ENCODE peak calls at places on chromosome 1, in eight cellular contexts. H is NCI-H1092; G is activated T-cell treated with anti-CD3 and anti-CD28 coated beads, Interleukin-2, amount 50 U/mL, for 72 hours; Z is stimulated activated CD4-positive, alpha-beta T cell treated with anti-CD3 and anti-CD28 coated beads, Interleukin-1b, Interleukin-23, amount 100 ng/mL, for 1 hour; M is ACHN; I is anterior cingulate cortex; C is OCI-LY7; V is thoracic aorta. Y is an unnamed sample.

GRCh38 chr1:92902406-92902744 is 58.9 kb downstream of the DIPK1A start:
- DNase-seq in G (no peak), I (no peak), M (no peak), Z (no peak), C (no peak), V (no peak), H (no peak), Y (no peak)

GRCh38 chr1:171142451-171143121 is 42.5 kb upstream of the FMO2 start:
- DNase-seq in M (no peak), I (no peak), H (peak; percentile 43), Z (no peak), C (no peak), G (no peak), V (no peak), Y (no peak)

GRCh38 chr1:184060316-184060715 is 8.8 kb downstream of the TSEN15 start:
- DNase-seq in G (no peak), Z (no peak), M (no peak), I (no peak), V (no peak), C (no peak), H (no peak), Y (no peak)

GRCh38 chr1:161949543-161949942 is 74.1 kb downstream of the OLFML2B start:
- DNase-seq in M (no peak), I (no peak), C (no peak), H (no peak), G (no peak), Z (no peak), V (no peak), Y (no peak)

GRCh38 chr1:238916828-238917227 is 469.5 kb upstream of the CHRM3 start:
- DNase-seq in C (no peak), G (no peak), V (no peak), I (no peak), H (no peak), M (no peak), Z (no peak), Y (no peak)

GRCh38 chr1:176546825-176547224 is 83.8 kb downstream of the PAPPA2 start:
- DNase-seq in Z (no peak), G (no peak), I (no peak), H (no peak), C (no peak), M (no peak), V (no peak), Y (no peak)

GRCh38 chr1:89603651-89604413 is 29.1 kb upstream of the LRRC8C start:
- DNase-seq in Z (no peak), C (no peak), H (no peak), M (no peak), G (peak; percentile 47), I (no peak), V (no peak), Y (peak; percentile 46)

GRCh38 chr1:234756066-234756783 is 146.2 kb upstream of the IRF2BP2 start:
- DNase-seq in I (no peak), V (no peak), C (no peak), Z (no peak), H (no peak), M (no peak), G (no peak), Y (no peak)

GRCh38 chr1:6162341-6162740 is 17.8 kb downstream of the CHD5 start:
- DNase-seq in I (no peak), M (no peak), Z (no peak), V (no peak), G (no peak), H (no peak), C (no peak), Y (no peak)

GRCh38 chr1:160665330-160666078 is 18.7 kb upstream of the SLAMF1 start:
- DNase-seq in M (no peak), G (no peak), V (no peak), Z (no peak), H (no peak), I (no peak), C (peak; percentile 25), Y (no peak)